ENCODE peak calls at places on chromosomes 1 and 21, in ten cellular contexts. X is RCC 7860; Z is NCI-H1048; I is esophagus squamous epithelium; S is lung; M is right cardiac atrium; F is fibroblast of the aortic adventitia; L is C1 segment of cervical spinal cord; B is HuH-7.5; P is stimulated activated CD4-positive, alpha-beta T cell treated with anti-CD3 and anti-CD28 coated beads, Interleukin-2, amount 100 ng/mL, for 48 hours. U is an unnamed sample.

GRCh38 chr1:159924025-159924790 is 1.1 kb downstream of the TAGLN2 start:
- DNase-seq in X (peak; percentile 93), Z (no peak), I (peak; percentile 33), S (peak; percentile 91), M (peak; percentile 96), F (peak; percentile 88), L (peak; percentile 38), B (peak; percentile 85), P (peak; percentile 53), U (peak; percentile 92)

GRCh38 chr1:167563579-167564246 is 10.2 kb upstream of the CREG1 start:
- DNase-seq in X (peak; percentile 39), Z (no peak), I (no peak), S (no peak), M (peak; percentile 49), F (no peak), L (peak; percentile 61), B (no peak), P (no peak), U (no peak)

GRCh38 chr1:221487781-221488520 is 253.9 kb downstream of the DUSP10 start:
- DNase-seq in X (peak; percentile 50), Z (no peak), I (no peak), S (no peak), M (no peak), F (peak; percentile 21), L (no peak), B (no peak), P (no peak), U (no peak)

GRCh38 chr21:34692458-34693020 is 23.7 kb downstream of the CLIC6 start:
- DNase-seq in X (no peak), Z (no peak), I (no peak), S (no peak), M (no peak), F (no peak), L (no peak), B (no peak), P (no peak), U (no peak)

GRCh38 chr21:41378849-41379248 is 17.0 kb downstream of the MX2 start:
- DNase-seq in X (no peak), Z (no peak), I (no peak), S (no peak), M (no peak), F (no peak), L (no peak), B (no peak), P (no peak), U (no peak)

GRCh38 chr1:46516140-46516539 is 26.5 kb downstream of the DMBX1 start:
- DNase-seq in X (no peak), Z (no peak), I (no peak), S (no peak), M (no peak), F (no peak), L (no peak), B (no peak), P (no peak), U (no peak)

GRCh38 chr1:101697057-101697456 is 299.7 kb downstream of the OLFM3 start:
- DNase-seq in X (no peak), Z (no peak), I (no peak), S (no peak), M (no peak), F (no peak), L (no peak), B (no peak), P (no peak), U (no peak)

GRCh38 chr1:27527223-27527856 is 37.4 kb upstream of the WASF2 start:
- DNase-seq in X (no peak), Z (no peak), I (no peak), S (no peak), M (peak; percentile 84), F (no peak), L (peak; percentile 25), B (no peak), P (no peak), U (peak; percentile 63)

GRCh38 chr1:191608367-191608766 is 549.9 kb upstream of the RGS18 start:
- DNase-seq in X (no peak), Z (no peak), I (no peak), S (no peak), M (no peak), F (no peak), L (no peak), B (no peak), P (no peak), U (no peak)

GRCh38 chr1:236795757-236796719 is 946 bp downstream of the MTR start:
- DNase-seq in X (peak; percentile 20), Z (no peak), I (no peak), S (no peak), M (no peak), F (peak; percentile 60), L (no peak), B (no peak), P (no peak), U (no peak)

GRCh38 chr1:201999625-202000238 is 10.7 kb upstream of the ELF3 start:
- DNase-seq in X (peak; percentile 65), Z (peak; percentile 60), I (no peak), S (no peak), M (no peak), F (peak; percentile 51), L (no peak), B (peak; percentile 70), P (no peak), U (no peak)

GRCh38 chr21:26798856-26799751 is 46.1 kb downstream of the ADAMTS1 start:
- DNase-seq in X (no peak), Z (no peak), I (no peak), S (no peak), M (no peak), F (no peak), L (no peak), B (no peak), P (no peak), U (no peak)

GRCh38 chr1:3641046-3641760 is 8.7 kb downstream of the WRAP73 start:
- DNase-seq in X (no peak), Z (no peak), I (no peak), S (no peak), M (no peak), F (no peak), L (no peak), B (no peak), P (no peak), U (no peak)

GRCh38 chr1:33286451-33287185 is 30.3 kb downstream of the ZNF362 start:
- DNase-seq in X (no peak), Z (no peak), I (no peak), S (no peak), M (no peak), F (no peak), L (no peak), B (no peak), P (no peak), U (no peak)

GRCh38 chr21:32349333-32349944 is 43.4 kb downstream of the URB1 start:
- DNase-seq in X (no peak), Z (no peak), I (no peak), S (no peak), M (no peak), F (no peak), L (no peak), B (no peak), P (no peak), U (no peak)

GRCh38 chr1:64357376-64357775 is 112.6 kb upstream of the CACHD1 start:
- DNase-seq in X (no peak), Z (no peak), I (no peak), S (no peak), M (no peak), F (no peak), L (no peak), B (no peak), P (no peak), U (no peak)

GRCh38 chr1:58773406-58773840 is 10.4 kb downstream of the JUN start:
- DNase-seq in X (no peak), Z (no peak), I (no peak), S (peak; percentile 47), M (peak; percentile 77), F (peak; percentile 88), L (peak; percentile 10), B (no peak), P (no peak), U (peak; percentile 71)

GRCh38 chr1:33365560-33365997 is 44.7 kb upstream of the A3GALT2 start:
- DNase-seq in X (peak; percentile 78), Z (no peak), I (no peak), S (no peak), M (peak; percentile 69), F (peak; percentile 58), L (peak; percentile 26), B (no peak), P (no peak), U (no peak)

GRCh38 chr1:220881918-220882891 is 3.0 kb downstream of the HLX start:
- DNase-seq in X (no peak), Z (no peak), I (no peak), S (no peak), M (peak; percentile 70), F (peak; percentile 78), L (no peak), B (no peak), P (no peak), U (no peak)

GRCh38 chr1:205351984-205352713 is 4.6 kb downstream of the KLHDC8A start:
- DNase-seq in X (no peak), Z (no peak), I (no peak), S (no peak), M (peak; percentile 58), F (peak; percentile 41), L (no peak), B (no peak), P (no peak), U (no peak)

GRCh38 chr1:7561331-7561921 is 209.7 kb upstream of the VAMP3 start:
- DNase-seq in X (no peak), Z (no peak), I (no peak), S (no peak), M (no peak), F (no peak), L (no peak), B (no peak), P (no peak), U (no peak)

GRCh38 chr1:2611034-2611501 is 21.7 kb downstream of the MMEL1 start:
- DNase-seq in X (no peak), Z (no peak), I (no peak), S (peak; percentile 56), M (peak; percentile 76), F (no peak), L (no peak), B (no peak), P (peak; percentile 38), U (no peak)

GRCh38 chr1:1157426-1157913 is 16.2 kb upstream of the TTLL10 start:
- DNase-seq in X (no peak), Z (peak; percentile 67), I (peak; percentile 28), S (peak; percentile 91), M (peak; percentile 96), F (peak; percentile 87), L (peak; percentile 61), B (peak; percentile 98), P (peak; percentile 58), U (peak; percentile 92)

GRCh38 chr1:206956313-206956597 is 10.0 kb upstream of the PIGR start:
- DNase-seq in X (no peak), Z (no peak), I (no peak), S (no peak), M (no peak), F (no peak), L (no peak), B (no peak), P (no peak), U (no peak)

GRCh38 chr1:46623733-46624695 is 7.4 kb upstream of the MOB3C start:
- DNase-seq in X (no peak), Z (no peak), I (no peak), S (no peak), M (no peak), F (peak; percentile 75), L (no peak), B (no peak), P (no peak), U (no peak)

GRCh38 chr1:20082772-20083171 is 12.8 kb downstream of the PLA2G5 start:
- DNase-seq in X (no peak), Z (no peak), I (no peak), S (no peak), M (peak; percentile 51), F (no peak), L (no peak), B (no peak), P (no peak), U (no peak)

GRCh38 chr1:205430631-205431305 is 8.9 kb upstream of the LEMD1 start:
- DNase-seq in X (no peak), Z (no peak), I (no peak), S (no peak), M (peak; percentile 82), F (peak; percentile 56), L (peak; percentile 25), B (no peak), P (peak; percentile 41), U (no peak)

GRCh38 chr1:170461762-170462384 is 70.1 kb upstream of the GORAB start:
- DNase-seq in X (no peak), Z (no peak), I (no peak), S (no peak), M (no peak), F (peak; percentile 98), L (no peak), B (no peak), P (no peak), U (no peak)